ENCODE peak calls at places on chromosomes 13 and 19, in four cellular contexts. One of them, this sample, is unnamed.

GRCh38 chr19:56839665-56840451 is 668 bp downstream of the PEG3 start:
- DNase-seq in heart left ventricle: peak
- DNase-seq in foreskin fibroblast: peak
- DNase-seq in osteocyte: no peak
- DNase-seq in this sample: no peak

GRCh38 chr13:24357756-24358155 is 48.4 kb downstream of the C1QTNF9 start:
- DNase-seq in foreskin fibroblast: no peak
- DNase-seq in heart left ventricle: no peak
- DNase-seq in osteocyte: no peak
- DNase-seq in this sample: no peak

GRCh38 chr19:313988-314815 is 23.0 kb upstream of the PLPP2 start:
- DNase-seq in osteocyte: no peak
- DNase-seq in heart left ventricle: no peak
- DNase-seq in foreskin fibroblast: no peak
- DNase-seq in this sample: no peak

GRCh38 chr19:42657551-42657950 is 62.8 kb upstream of the CEACAM8 start:
- DNase-seq in osteocyte: no peak
- DNase-seq in foreskin fibroblast: peak
- DNase-seq in heart left ventricle: no peak
- DNase-seq in this sample: no peak

GRCh38 chr13:98050041-98050466 is 92.8 kb upstream of the FARP1 start:
- DNase-seq in heart left ventricle: no peak
- DNase-seq in osteocyte: no peak
- DNase-seq in foreskin fibroblast: peak
- DNase-seq in this sample: no peak

GRCh38 chr19:45785097-45785496 is 2.8 kb upstream of the DMPK start:
- DNase-seq in foreskin fibroblast: peak
- DNase-seq in heart left ventricle: no peak
- DNase-seq in osteocyte: no peak
- DNase-seq in this sample: no peak

GRCh38 chr19:16244091-16244490 is 46.4 kb downstream of the AP1M1 start:
- DNase-seq in heart left ventricle: no peak
- DNase-seq in foreskin fibroblast: peak
- DNase-seq in osteocyte: no peak
- DNase-seq in this sample: no peak

GRCh38 chr13:33743438-33744368 is 74.2 kb upstream of the RFC3 start:
- DNase-seq in osteocyte: no peak
- DNase-seq in heart left ventricle: no peak
- DNase-seq in foreskin fibroblast: peak
- DNase-seq in this sample: no peak

GRCh38 chr19:33063356-33064116 is 1.2 kb downstream of the RHPN2 start:
- DNase-seq in osteocyte: no peak
- DNase-seq in foreskin fibroblast: peak
- DNase-seq in heart left ventricle: no peak
- DNase-seq in this sample: no peak

GRCh38 chr13:99590519-99591011 is 89.3 kb downstream of the TM9SF2 start:
- DNase-seq in heart left ventricle: no peak
- DNase-seq in osteocyte: no peak
- DNase-seq in foreskin fibroblast: peak
- DNase-seq in this sample: no peak

GRCh38 chr13:93788456-93788855 is 561.8 kb downstream of the GPC6 start:
- DNase-seq in osteocyte: no peak
- DNase-seq in heart left ventricle: no peak
- DNase-seq in foreskin fibroblast: no peak
- DNase-seq in this sample: no peak

GRCh38 chr13:89363144-89363543 is 1692.0 kb downstream of the SLITRK5 start:
- DNase-seq in osteocyte: no peak
- DNase-seq in heart left ventricle: no peak
- DNase-seq in foreskin fibroblast: no peak
- DNase-seq in this sample: no peak

GRCh38 chr19:2728783-2729387 is 7.7 kb upstream of the DIRAS1 start:
- DNase-seq in osteocyte: no peak
- DNase-seq in foreskin fibroblast: no peak
- DNase-seq in heart left ventricle: no peak
- DNase-seq in this sample: no peak

GRCh38 chr19:47109177-47109540 is 4.4 kb downstream of the ZC3H4 start:
- DNase-seq in heart left ventricle: no peak
- DNase-seq in osteocyte: no peak
- DNase-seq in foreskin fibroblast: no peak
- DNase-seq in this sample: no peak

GRCh38 chr19:33468361-33469170 is 53.0 kb downstream of the PEPD start:
- DNase-seq in osteocyte: peak
- DNase-seq in foreskin fibroblast: peak
- DNase-seq in heart left ventricle: no peak
- DNase-seq in this sample: no peak

GRCh38 chr19:8311461-8312260 is 3.5 kb upstream of the CD320 start:
- DNase-seq in foreskin fibroblast: no peak
- DNase-seq in osteocyte: peak
- DNase-seq in heart left ventricle: peak
- DNase-seq in this sample: no peak

GRCh38 chr19:6060600-6061391 is 49.5 kb downstream of the RFX2 start:
- DNase-seq in heart left ventricle: no peak
- DNase-seq in foreskin fibroblast: peak
- DNase-seq in osteocyte: peak
- DNase-seq in this sample: no peak

GRCh38 chr19:19068659-19069509 is 5.1 kb downstream of the SLC25A42 start:
- DNase-seq in osteocyte: no peak
- DNase-seq in heart left ventricle: no peak
- DNase-seq in foreskin fibroblast: no peak
- DNase-seq in this sample: no peak

GRCh38 chr13:24626449-24626848 is 53.8 kb upstream of the ATP12A start:
- DNase-seq in heart left ventricle: no peak
- DNase-seq in foreskin fibroblast: no peak
- DNase-seq in osteocyte: no peak
- DNase-seq in this sample: no peak

GRCh38 chr19:1104452-1105216 is 840 bp downstream of the GPX4 start:
- DNase-seq in osteocyte: no peak
- DNase-seq in heart left ventricle: peak
- DNase-seq in foreskin fibroblast: peak
- DNase-seq in this sample: peak

GRCh38 chr19:46472592-46472991 is 1.2 kb upstream of the PNMA8A start:
- DNase-seq in heart left ventricle: no peak
- DNase-seq in osteocyte: no peak
- DNase-seq in foreskin fibroblast: no peak
- DNase-seq in this sample: no peak

DNA sequence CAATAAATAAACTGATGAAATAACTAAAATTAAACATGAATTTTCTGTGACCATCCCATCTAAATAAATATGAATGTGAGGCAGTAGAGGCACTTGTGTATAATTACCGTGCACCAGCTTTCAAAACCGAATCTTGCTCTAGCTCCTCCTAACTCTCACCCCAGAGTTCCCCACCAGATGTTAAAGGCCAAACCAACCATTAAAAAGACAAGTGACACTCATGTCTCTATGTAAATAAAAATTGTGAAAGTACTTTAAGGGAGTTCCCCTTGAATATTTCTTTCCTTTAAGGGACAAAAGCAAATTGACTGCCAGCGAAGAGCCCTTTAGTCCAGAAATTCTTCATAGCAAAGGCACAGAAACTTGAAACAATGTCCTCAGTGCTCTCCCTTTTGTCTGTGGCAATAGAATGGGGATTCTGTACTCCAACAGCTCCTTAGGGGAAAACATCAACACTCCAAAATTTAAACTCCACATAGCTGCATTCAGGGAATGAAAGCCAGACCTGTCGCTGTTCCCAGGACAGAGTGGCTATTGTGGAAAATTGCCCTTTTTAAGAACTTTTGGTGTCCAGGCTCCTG is 101.7 kb upstream of the SOX21 start:
- DNase-seq in osteocyte: no peak
- DNase-seq in heart left ventricle: no peak
- DNase-seq in foreskin fibroblast: no peak
- DNase-seq in this sample: no peak
- TF ChIP-seq CTCF in osteocyte: no peak
- TF ChIP-seq CTCF in heart left ventricle: no peak
- TF ChIP-seq CTCF in foreskin fibroblast: no peak
- TF ChIP-seq CTCF in this sample: no peak

GRCh38 chr13:73765651-73766384 is 368.4 kb downstream of the KLF12 start:
- DNase-seq in foreskin fibroblast: peak
- DNase-seq in osteocyte: peak
- DNase-seq in heart left ventricle: peak
- DNase-seq in this sample: peak

GRCh38 chr13:73767191-73767741 is 366.9 kb downstream of the KLF12 start:
- DNase-seq in foreskin fibroblast: peak
- DNase-seq in osteocyte: no peak
- DNase-seq in heart left ventricle: no peak
- DNase-seq in this sample: no peak

GRCh38 chr13:73772449-73773186 is 361.6 kb downstream of the KLF12 start:
- DNase-seq in heart left ventricle: no peak
- DNase-seq in osteocyte: no peak
- DNase-seq in foreskin fibroblast: no peak
- DNase-seq in this sample: no peak

GRCh38 chr13:73767747-73768315 is 366.4 kb downstream of the KLF12 start:
- DNase-seq in osteocyte: no peak
- DNase-seq in foreskin fibroblast: no peak
- DNase-seq in heart left ventricle: no peak
- DNase-seq in this sample: no peak
- TF ChIP-seq CTCF in osteocyte: peak
- TF ChIP-seq CTCF in foreskin fibroblast: peak
- TF ChIP-seq CTCF in heart left ventricle: peak
- TF ChIP-seq CTCF in this sample: peak

GRCh38 chr19:10717356-10718204 is at the start of gene DNM2:
- DNase-seq in heart left ventricle: peak
- DNase-seq in osteocyte: peak
- DNase-seq in foreskin fibroblast: peak
- DNase-seq in this sample: peak
- TF ChIP-seq CTCF in heart left ventricle: peak
- TF ChIP-seq CTCF in osteocyte: peak
- TF ChIP-seq CTCF in foreskin fibroblast: peak
- TF ChIP-seq CTCF in this sample: peak

GRCh38 chr13:35839746-35840273 is 291.4 kb downstream of the DCLK1 start:
- DNase-seq in foreskin fibroblast: no peak
- DNase-seq in osteocyte: no peak
- DNase-seq in heart left ventricle: no peak
- DNase-seq in this sample: no peak

GRCh38 chr13:35840991-35841604 is 290.1 kb downstream of the DCLK1 start:
- DNase-seq in heart left ventricle: no peak
- DNase-seq in foreskin fibroblast: no peak
- DNase-seq in osteocyte: no peak
- DNase-seq in this sample: no peak

GRCh38 chr13:35833571-35834305 is 297.4 kb downstream of the DCLK1 start:
- DNase-seq in osteocyte: no peak
- DNase-seq in foreskin fibroblast: no peak
- DNase-seq in heart left ventricle: no peak
- DNase-seq in this sample: no peak

GRCh38 chr13:35836476-35836875 is 294.7 kb downstream of the DCLK1 start:
- DNase-seq in osteocyte: no peak
- DNase-seq in heart left ventricle: no peak
- DNase-seq in foreskin fibroblast: peak
- DNase-seq in this sample: no peak

GRCh38 chr13:35838356-35838755 is 292.8 kb downstream of the DCLK1 start:
- DNase-seq in heart left ventricle: no peak
- DNase-seq in osteocyte: no peak
- DNase-seq in foreskin fibroblast: peak
- DNase-seq in this sample: no peak
- TF ChIP-seq CTCF in heart left ventricle: no peak
- TF ChIP-seq CTCF in osteocyte: no peak
- TF ChIP-seq CTCF in foreskin fibroblast: no peak
- TF ChIP-seq CTCF in this sample: no peak

GRCh38 chr19:17419491-17420266 is at the start of gene MVB12A:
- DNase-seq in foreskin fibroblast: peak
- DNase-seq in heart left ventricle: peak
- DNase-seq in osteocyte: peak
- DNase-seq in this sample: peak
- TF ChIP-seq CTCF in foreskin fibroblast: no peak
- TF ChIP-seq CTCF in heart left ventricle: no peak
- TF ChIP-seq CTCF in osteocyte: no peak
- TF ChIP-seq CTCF in this sample: no peak

GRCh38 chr13:42040730-42041016 is 7.8 kb upstream of the DGKH start:
- DNase-seq in foreskin fibroblast: no peak
- DNase-seq in osteocyte: no peak
- DNase-seq in heart left ventricle: no peak
- DNase-seq in this sample: no peak

GRCh38 chr13:42041017-42041683 is 7.3 kb upstream of the DGKH start:
- DNase-seq in osteocyte: no peak
- DNase-seq in heart left ventricle: peak
- DNase-seq in foreskin fibroblast: peak
- DNase-seq in this sample: peak

GRCh38 chr13:42039946-42040729 is 8.3 kb upstream of the DGKH start:
- DNase-seq in heart left ventricle: peak
- DNase-seq in foreskin fibroblast: peak
- DNase-seq in osteocyte: peak
- DNase-seq in this sample: peak

GRCh38 chr13:42043676-42044075 is 4.8 kb upstream of the DGKH start:
- DNase-seq in osteocyte: no peak
- DNase-seq in foreskin fibroblast: no peak
- DNase-seq in heart left ventricle: no peak
- DNase-seq in this sample: no peak

GRCh38 chr13:42041684-42042035 is 6.8 kb upstream of the DGKH start:
- DNase-seq in foreskin fibroblast: peak
- DNase-seq in heart left ventricle: peak
- DNase-seq in osteocyte: no peak
- DNase-seq in this sample: peak
- TF ChIP-seq CTCF in foreskin fibroblast: peak
- TF ChIP-seq CTCF in heart left ventricle: peak
- TF ChIP-seq CTCF in osteocyte: peak
- TF ChIP-seq CTCF in this sample: peak

GRCh38 chr13:27487776-27488175 is 37.4 kb upstream of the MTIF3 start:
- DNase-seq in osteocyte: no peak
- DNase-seq in foreskin fibroblast: no peak
- DNase-seq in heart left ventricle: no peak
- DNase-seq in this sample: no peak
- TF ChIP-seq CTCF in osteocyte: no peak
- TF ChIP-seq CTCF in foreskin fibroblast: no peak
- TF ChIP-seq CTCF in heart left ventricle: no peak
- TF ChIP-seq CTCF in this sample: no peak

DNA sequence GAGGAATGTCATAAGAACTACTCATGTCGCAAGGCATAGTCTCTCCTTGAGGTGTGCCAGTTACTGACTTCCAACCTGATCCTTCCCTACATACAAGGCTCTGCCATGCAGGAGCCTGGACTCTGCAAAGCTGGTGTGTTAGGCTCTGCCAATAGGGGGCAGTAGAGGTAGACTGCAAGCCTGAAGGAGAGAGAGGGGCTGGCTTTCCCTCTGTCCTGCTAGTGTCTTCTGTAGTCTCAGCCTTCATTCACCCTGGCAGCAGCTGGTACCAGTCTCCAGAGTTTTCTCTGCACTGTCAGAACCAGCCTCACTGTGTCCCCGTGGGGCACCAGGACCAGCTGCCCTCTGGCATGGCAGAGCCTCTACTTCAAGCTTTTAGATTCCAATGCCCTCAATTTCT is 14.5 kb downstream of the SHISA2 start:
- DNase-seq in heart left ventricle: no peak
- DNase-seq in osteocyte: peak
- DNase-seq in foreskin fibroblast: no peak
- DNase-seq in this sample: no peak
- TF ChIP-seq CTCF in heart left ventricle: peak
- TF ChIP-seq CTCF in osteocyte: peak
- TF ChIP-seq CTCF in foreskin fibroblast: peak
- TF ChIP-seq CTCF in this sample: peak